ENCODE peak calls at places on chromosomes 4 and X, in ten cellular contexts. Q, A, P, Y, I, R, B, W, K and L are unnamed samples.
A peak's percentile ranks its signal among the peaks of the same experiment; 100 is the strongest.

GRCh38 chrX:106692425-106693075 is 34.0 kb upstream of the RNF128 start:
- DNase-seq in A (no peak), R (no peak), K (no peak), Y (no peak), P (no peak), Q (no peak), W (no peak), B (no peak), I (peak; percentile 13), L (no peak)

GRCh38 chr4:13103382-13104015 is 380.6 kb downstream of the RAB28 start:
- DNase-seq in Y (no peak), A (no peak), K (no peak), B (no peak), I (no peak), W (no peak), R (no peak), Q (no peak), P (no peak), L (no peak)

GRCh38 chr4:65437102-65437501 is 233.2 kb downstream of the EPHA5 start:
- DNase-seq in K (no peak), W (no peak), I (peak; percentile 20), R (no peak), B (no peak), A (no peak), P (no peak), Q (no peak), Y (no peak), L (no peak)

GRCh38 chr4:106809083-106809482 is 227.0 kb downstream of the DKK2 start:
- DNase-seq in A (no peak), Y (no peak), B (peak; percentile 20), R (no peak), W (no peak), P (no peak), K (no peak), I (peak; percentile 49), Q (no peak), L (no peak)

GRCh38 chr4:83962492-83962891 is 426.6 kb downstream of the GPAT3 start:
- DNase-seq in Q (no peak), A (no peak), R (no peak), P (no peak), Y (no peak), I (no peak), W (no peak), B (no peak), K (no peak), L (no peak)

GRCh38 chr4:87050596-87050995 is 115.8 kb downstream of the AFF1 start:
- DNase-seq in I (no peak), Y (no peak), Q (peak; percentile 69), K (peak; percentile 48), R (no peak), B (no peak), W (no peak), A (no peak), P (no peak), L (no peak)

GRCh38 chr4:182752158-182752910 is 164.9 kb downstream of the DCTD start:
- DNase-seq in A (no peak), P (no peak), Q (no peak), B (no peak), I (no peak), W (no peak), K (no peak), R (no peak), Y (no peak), L (no peak)

GRCh38 chr4:53582194-53582593 is 9.1 kb downstream of the LNX1 start:
- DNase-seq in W (no peak), P (no peak), A (no peak), B (no peak), Y (no peak), I (no peak), K (no peak), Q (no peak), R (no peak), L (no peak)

GRCh38 chr4:99471349-99471748 is 36.2 kb upstream of the ADH7 start:
- DNase-seq in A (no peak), W (no peak), Q (no peak), R (no peak), P (no peak), B (no peak), I (no peak), K (no peak), Y (no peak), L (no peak)

GRCh38 chr4:48949518-48950207 is 36.4 kb upstream of the CWH43 start:
- DNase-seq in A (no peak), B (no peak), Y (no peak), Q (no peak), I (no peak), W (no peak), P (no peak), R (no peak), K (no peak), L (no peak)

GRCh38 chrX:132292753-132293152 is 73.5 kb upstream of the RAP2C start:
- DNase-seq in A (no peak), R (no peak), W (no peak), I (peak; percentile 72), P (peak; percentile 21), K (no peak), Q (no peak), Y (peak; percentile 67), B (peak; percentile 46), L (no peak)

GRCh38 chr4:165203541-165204461 is 3.6 kb upstream of the KLHL2 start:
- DNase-seq in W (no peak), B (no peak), P (no peak), Q (no peak), Y (no peak), A (no peak), K (no peak), I (no peak), R (no peak), L (no peak)

GRCh38 chr4:186695392-186695791 is 28.3 kb downstream of the FAT1 start:
- DNase-seq in P (no peak), A (no peak), W (no peak), B (no peak), Q (no peak), R (no peak), I (no peak), Y (no peak), K (no peak), L (no peak)

GRCh38 chrX:153768311-153769157 is 4.5 kb downstream of the PLXNB3 start:
- DNase-seq in Q (peak; percentile 44), R (no peak), W (no peak), K (no peak), P (no peak), B (no peak), A (peak; percentile 30), Y (no peak), I (no peak), L (peak; percentile 39)

GRCh38 chr4:113740857-113741379 is 20.6 kb downstream of the CAMK2D start:
- DNase-seq in R (no peak), Y (peak; percentile 41), K (no peak), A (no peak), B (no peak), P (no peak), W (no peak), Q (no peak), I (no peak), L (no peak)

DNA sequence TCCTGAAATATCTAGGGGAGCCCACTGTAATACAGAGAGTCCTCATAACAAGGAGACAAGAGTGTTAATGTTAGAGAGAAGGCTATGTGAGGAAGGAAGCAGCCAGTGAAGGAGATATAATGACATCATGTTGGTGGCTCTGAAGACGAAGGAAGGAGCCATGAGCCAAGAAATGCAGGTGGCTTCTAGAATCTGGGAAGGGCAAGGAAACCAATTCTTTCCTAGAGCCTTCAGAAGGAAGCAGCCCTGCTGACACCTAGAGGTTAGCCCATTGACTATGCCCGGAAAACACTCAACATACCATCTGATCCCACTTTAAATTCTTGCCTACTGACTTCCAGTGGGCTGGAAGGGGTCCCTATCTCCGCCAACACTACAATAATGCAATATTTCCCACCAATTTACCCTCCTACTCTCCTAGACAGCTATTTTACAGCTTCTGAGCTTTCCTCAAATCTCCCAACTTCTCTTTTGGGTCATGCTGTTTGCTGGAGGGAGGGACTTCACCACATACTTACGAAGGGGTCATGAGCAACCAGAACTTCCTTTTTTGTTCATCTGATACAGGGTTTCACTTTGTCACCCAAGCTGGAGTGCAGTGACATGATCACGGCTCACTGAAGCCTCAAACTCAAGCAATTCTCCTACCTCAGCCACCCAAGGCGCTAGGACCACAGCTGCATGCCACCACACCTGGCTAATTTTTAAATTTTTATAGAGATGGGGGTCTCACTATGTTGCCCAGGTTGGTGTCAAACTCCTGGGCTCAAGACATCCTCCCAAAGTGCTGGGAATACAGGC is 25.2 kb upstream of the G3BP2 start:
- DNase-seq in Q (no peak), R (no peak), Y (peak; percentile 57), I (no peak), B (no peak), W (no peak), P (peak; percentile 17), K (no peak), A (no peak), L (no peak)
- H3K9me3 ChIP-seq in Q (no peaks in the 10 kb centered on the region), R (no peaks in the 10 kb centered on the region), Y (no peaks in the 10 kb centered on the region), I (no peaks in the 10 kb centered on the region), B (no peaks in the 10 kb centered on the region), W (no peaks in the 10 kb centered on the region), P (no peaks in the 10 kb centered on the region), K (no peaks in the 10 kb centered on the region), A (no peaks in the 10 kb centered on the region), L (no peaks in the 10 kb centered on the region)

DNA sequence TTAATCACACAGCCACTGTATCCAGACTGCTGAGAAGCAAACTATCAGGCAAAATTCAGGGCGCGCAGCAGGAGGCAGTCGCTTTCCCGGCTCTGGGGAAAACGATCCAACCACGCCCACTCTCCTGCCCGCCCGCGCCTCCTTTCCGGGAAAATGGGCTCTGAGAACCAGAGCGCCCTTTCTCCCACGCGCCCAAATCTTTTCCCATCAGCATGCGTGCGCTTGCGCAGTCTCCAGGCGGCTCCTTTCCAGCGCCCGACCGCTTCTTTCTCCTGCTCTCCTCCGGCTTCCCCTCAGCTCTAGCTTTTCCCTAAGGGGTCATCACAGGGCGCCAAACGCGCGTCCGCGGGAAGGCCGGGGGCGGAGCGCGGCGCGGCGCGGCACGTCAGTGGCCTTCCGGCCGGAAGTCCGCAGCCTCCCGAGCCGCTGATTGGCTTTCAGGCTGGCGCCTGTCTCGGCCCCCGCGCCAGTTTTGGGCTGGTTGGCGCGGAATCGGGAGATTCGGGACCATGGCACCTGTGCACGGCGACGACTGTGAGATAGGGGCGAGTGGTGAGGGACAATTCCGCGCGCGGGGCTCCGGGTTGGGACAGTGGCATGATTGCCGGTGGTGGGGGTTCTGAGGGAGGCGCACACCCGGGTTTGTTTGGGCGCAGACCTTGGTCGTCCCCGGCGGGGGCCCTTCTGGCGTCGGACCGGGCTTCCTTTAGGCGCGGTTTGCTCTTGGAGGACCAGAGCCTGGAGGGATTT is at the start of gene POLA1:
- DNase-seq in A (peak; percentile 92), W (peak; percentile 91), Q (peak; percentile 96), I (peak; percentile 99), K (peak; percentile 87), B (peak; percentile 97), P (peak; percentile 59), R (peak; percentile 93), Y (peak; percentile 90), L (peak; percentile 94)
- H3K27ac ChIP-seq in A (peak within 1 kb of the TSS; percentile 65), W (peak within 1 kb of the TSS; percentile 87), Q (no peak within 1 kb of the TSS), I (peak within 1 kb of the TSS; percentile 79), K (peak within 1 kb of the TSS; percentile 76), B (peak within 1 kb of the TSS; percentile 89), P (peak within 1 kb of the TSS; percentile 51), R (peak within 1 kb of the TSS; percentile 76), Y (peak within 1 kb of the TSS; percentile 71), L (peak within 1 kb of the TSS; percentile 80)

GRCh38 chrX:20015422-20015821 is 24.6 kb upstream of the BCLAF3 start:
- DNase-seq in A (no peak), P (no peak), K (no peak), I (no peak), W (no peak), B (no peak), Y (no peak), R (no peak), Q (no peak), L (no peak)
- H3K9me3 ChIP-seq in A (no peaks in the 10 kb centered on the region), P (no peaks in the 10 kb centered on the region), K (no peaks in the 10 kb centered on the region), I (no peaks in the 10 kb centered on the region), W (no peaks in the 10 kb centered on the region), B (peaks cover 9% of the 10 kb centered on the region), Y (no peaks in the 10 kb centered on the region), R (no peaks in the 10 kb centered on the region), Q (no peaks in the 10 kb centered on the region), L (no peaks in the 10 kb centered on the region)

GRCh38 chrX:2316534-2316933 is 184.2 kb downstream of the DHRSX start:
- DNase-seq in W (no peak), Y (no peak), R (no peak), A (no peak), B (no peak), K (no peak), P (no peak), Q (no peak), I (no peak), L (no peak)
- H3K27ac ChIP-seq in W (no peak overlapping the region), Y (no peak overlapping the region), R (no peak overlapping the region), A (no peak overlapping the region), B (no peak overlapping the region), K (no peak overlapping the region), P (no peak overlapping the region), Q (no peak overlapping the region), I (no peak overlapping the region), L (no peak overlapping the region)